ENCODE peak calls at places on chromosomes 2 and 18, in four cellular contexts. U is A549, D is K562, T is GM12878. K is an unnamed sample.
A peak's percentile ranks its signal among the peaks of the same experiment; 100 is the strongest.

GRCh38 chr2:191746306-191746705 is 68.4 kb downstream of the NABP1 start:
- DNase-seq in U (no peak), D (no peak), T (no peak), K (no peak)

GRCh38 chr2:105294844-105295481 is 34.6 kb downstream of the TGFBRAP1 start:
- DNase-seq in U (peak; percentile 58), D (peak; percentile 64), T (no peak), K (peak; percentile 68)

GRCh38 chr2:34979148-34979547 is 1376.4 kb upstream of the CRIM1 start:
- DNase-seq in U (no peak), D (no peak), T (no peak), K (no peak)

GRCh38 chr2:171841996-171842395 is 52.0 kb downstream of the SLC25A12 start:
- DNase-seq in U (no peak), D (no peak), T (no peak), K (no peak)

GRCh38 chr2:137380610-137381009 is 583.7 kb upstream of the HNMT start:
- DNase-seq in U (no peak), D (no peak), T (no peak), K (no peak)

GRCh38 chr18:10792181-10792580 is 266.4 kb downstream of the NAPG start:
- DNase-seq in U (no peak), D (no peak), T (no peak), K (peak; percentile 6)

GRCh38 chr2:67289921-67290371 is 107.2 kb upstream of the ETAA1 start:
- DNase-seq in U (no peak), D (no peak), T (no peak), K (peak; percentile 95)

GRCh38 chr18:60069145-60069544 is 169.3 kb downstream of the PMAIP1 start:
- DNase-seq in U (no peak), D (no peak), T (no peak), K (no peak)

GRCh38 chr2:158716921-158717320 is 78.2 kb upstream of the DAPL1 start:
- DNase-seq in U (no peak), D (no peak), T (no peak), K (no peak)

GRCh38 chr2:55511508-55512124 is 7.9 kb upstream of the CFAP36 start:
- DNase-seq in U (peak; percentile 48), D (peak; percentile 13), T (no peak), K (peak; percentile 50)

GRCh38 chr2:220107380-220107791 is 480.0 kb downstream of the SLC4A3 start:
- DNase-seq in U (no peak), D (peak; percentile 5), T (no peak), K (peak; percentile 21)

GRCh38 chr2:220103596-220103995 is 476.2 kb downstream of the SLC4A3 start:
- DNase-seq in U (no peak), D (no peak), T (no peak), K (no peak)

GRCh38 chr2:220104871-220105351 is 477.5 kb downstream of the SLC4A3 start:
- DNase-seq in U (peak; percentile 4), D (peak; percentile 12), T (no peak), K (peak; percentile 91)

GRCh38 chr2:220106065-220106464 is 478.6 kb downstream of the SLC4A3 start:
- DNase-seq in U (no peak), D (no peak), T (no peak), K (no peak)

DNA sequence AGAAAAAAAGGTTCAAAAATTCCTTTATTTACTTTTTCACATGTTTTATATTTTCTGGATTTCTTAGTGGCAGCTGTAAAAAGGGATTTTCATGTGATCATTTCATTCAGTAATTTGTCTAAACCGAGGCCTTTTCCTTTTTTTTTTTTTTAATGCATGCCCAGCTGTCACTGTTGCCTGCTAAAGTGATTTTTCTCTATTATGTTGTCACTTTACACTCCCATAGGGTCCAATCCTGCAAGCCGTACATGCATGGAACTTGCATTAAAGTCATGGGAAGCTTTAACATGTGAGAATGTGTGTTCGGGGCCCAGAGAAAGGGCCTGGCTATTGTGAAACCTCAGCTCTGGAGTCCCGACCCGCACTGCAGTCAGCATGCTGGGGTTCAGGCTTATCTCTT is 474.5 kb downstream of the SLC4A3 start:
- DNase-seq in U (no peak), D (no peak), T (no peak), K (no peak)
- TF ChIP-seq BHLHE40 in U (no peak), D (no peak), T (no peak), K (no peak)

GRCh38 chr2:238720232-238720672 is 127.6 kb upstream of the TWIST2 start:
- DNase-seq in U (peak; percentile 52), D (peak; percentile 63), T (no peak), K (peak; percentile 19)
- TF ChIP-seq CEBPB in U (no peak), D (no peak), T (no peak), K (no peak)

DNA sequence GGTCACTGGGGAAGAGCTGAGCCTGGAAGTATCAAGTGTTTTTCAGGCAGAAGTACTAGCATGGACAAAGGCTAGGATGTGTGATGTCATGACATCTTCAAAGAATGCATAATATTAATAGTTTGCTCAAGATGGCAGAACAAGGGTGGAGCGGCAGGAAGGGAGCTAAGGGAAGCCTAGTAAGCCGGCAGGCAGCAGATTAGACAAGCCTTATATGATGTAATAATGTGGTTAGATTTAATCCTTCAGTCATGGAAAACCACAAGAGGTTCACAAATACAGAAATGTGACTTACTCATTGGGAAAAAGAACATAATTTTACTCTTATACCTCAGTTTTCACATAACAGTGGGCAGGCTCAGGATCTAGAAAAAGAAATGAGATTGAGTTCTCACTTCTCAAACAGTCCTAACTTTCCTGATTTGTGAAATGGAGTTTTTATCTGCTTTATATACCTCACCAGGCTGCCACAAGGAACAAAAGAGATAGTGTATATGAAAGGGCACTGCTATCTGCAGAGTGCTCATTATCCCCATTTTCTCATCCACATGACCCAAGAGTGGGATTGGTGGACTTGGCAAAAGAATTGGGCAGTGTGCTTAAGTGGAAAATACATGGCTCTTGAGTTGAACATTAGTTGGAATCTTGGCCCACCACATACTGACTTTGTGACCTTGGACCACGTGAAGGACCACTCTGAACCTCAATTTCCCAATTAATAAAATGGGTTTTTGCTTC is 89.1 kb upstream of the LHCGR start:
- DNase-seq in U (no peak), D (no peak), T (no peak), K (peak; percentile 88)
- TF ChIP-seq ELK1 in U (no peak), D (no peak), T (no peak), K (no peak)

DNA sequence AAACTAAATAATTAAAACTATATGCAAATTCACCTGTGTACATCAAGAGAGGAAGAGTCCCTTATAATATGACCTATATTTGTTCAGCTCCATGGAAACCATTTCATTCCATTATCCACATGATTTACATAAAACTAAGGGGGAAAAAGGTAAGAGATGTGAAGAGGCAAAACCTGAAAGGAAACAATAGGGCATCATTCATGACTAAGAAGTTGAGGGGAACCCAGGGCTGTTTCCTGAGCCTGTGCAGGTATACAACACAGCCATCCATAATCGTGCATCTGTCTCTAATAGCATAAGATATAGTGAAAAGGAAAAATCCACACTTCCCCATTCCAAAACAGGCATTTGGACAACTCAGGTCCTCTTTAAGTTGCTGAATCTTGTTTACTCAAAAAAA is 151.3 kb downstream of the NR4A2 start:
- DNase-seq in U (no peak), D (no peak), T (no peak), K (no peak)
- TF ChIP-seq BHLHE40 in U (no peak), D (no peak), T (no peak), K (no peak)

GRCh38 chr2:54088191-54088634 is 27.2 kb upstream of the ACYP2 start:
- DNase-seq in U (no peak), D (no peak), T (no peak), K (peak; percentile 57)
- TF ChIP-seq CEBPB in U (no peak), D (no peak), T (no peak), K (no peak)

DNA sequence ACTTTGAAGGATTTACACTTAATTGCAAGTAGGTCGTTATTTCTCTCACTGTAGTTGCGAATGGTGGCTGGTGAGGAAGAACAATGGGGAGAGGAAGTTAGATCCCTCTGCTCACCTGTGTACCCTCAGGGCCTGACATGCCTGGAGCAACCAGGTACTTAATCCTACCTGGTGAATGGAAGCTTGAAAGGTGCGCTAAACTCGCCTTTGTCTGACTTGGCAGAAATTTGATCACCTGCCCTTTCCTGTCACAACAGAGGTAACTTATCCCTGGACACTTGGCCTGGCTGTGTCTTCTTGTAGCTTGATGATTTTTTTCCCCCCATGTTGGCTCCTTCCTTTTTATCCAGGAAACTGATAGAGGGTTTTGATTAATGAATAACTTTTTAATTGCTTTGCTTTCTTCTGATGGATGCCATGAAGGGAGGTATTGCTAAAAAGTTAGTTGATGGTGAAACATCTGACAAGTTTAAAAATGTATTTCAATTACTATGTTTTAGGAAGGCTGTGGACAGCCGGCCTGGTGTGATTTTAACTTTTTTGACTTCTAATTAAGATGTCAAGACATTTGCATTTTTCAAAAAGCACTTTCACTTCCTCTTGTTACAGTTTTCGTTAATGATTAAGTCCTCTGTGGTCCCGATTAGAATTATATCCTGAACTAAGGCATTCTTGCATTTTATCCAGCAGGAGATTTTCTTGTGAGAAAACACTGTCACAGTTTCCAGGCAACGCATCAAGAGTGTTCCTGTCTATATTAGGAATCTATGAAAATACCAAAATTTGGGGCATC is 9.2 kb downstream of the SGPP2 start:
- DNase-seq in U (no peak), D (no peak), T (no peak), K (no peak)
- TF ChIP-seq ELK1 in U (no peak), D (no peak), T (no peak), K (no peak)

GRCh38 chr2:121336528-121337294 is 51.7 kb upstream of the TFCP2L1 start:
- DNase-seq in U (no peak), D (no peak), T (no peak), K (no peak)

GRCh38 chr2:121333834-121334558 is 49.0 kb upstream of the TFCP2L1 start:
- DNase-seq in U (no peak), D (no peak), T (peak; percentile 3), K (no peak)

GRCh38 chr2:121333231-121333630 is 48.2 kb upstream of the TFCP2L1 start:
- DNase-seq in U (no peak), D (no peak), T (no peak), K (no peak)

GRCh38 chr2:121335294-121336290 is 50.6 kb upstream of the TFCP2L1 start:
- DNase-seq in U (no peak), D (peak; percentile 22), T (no peak), K (no peak)

DNA sequence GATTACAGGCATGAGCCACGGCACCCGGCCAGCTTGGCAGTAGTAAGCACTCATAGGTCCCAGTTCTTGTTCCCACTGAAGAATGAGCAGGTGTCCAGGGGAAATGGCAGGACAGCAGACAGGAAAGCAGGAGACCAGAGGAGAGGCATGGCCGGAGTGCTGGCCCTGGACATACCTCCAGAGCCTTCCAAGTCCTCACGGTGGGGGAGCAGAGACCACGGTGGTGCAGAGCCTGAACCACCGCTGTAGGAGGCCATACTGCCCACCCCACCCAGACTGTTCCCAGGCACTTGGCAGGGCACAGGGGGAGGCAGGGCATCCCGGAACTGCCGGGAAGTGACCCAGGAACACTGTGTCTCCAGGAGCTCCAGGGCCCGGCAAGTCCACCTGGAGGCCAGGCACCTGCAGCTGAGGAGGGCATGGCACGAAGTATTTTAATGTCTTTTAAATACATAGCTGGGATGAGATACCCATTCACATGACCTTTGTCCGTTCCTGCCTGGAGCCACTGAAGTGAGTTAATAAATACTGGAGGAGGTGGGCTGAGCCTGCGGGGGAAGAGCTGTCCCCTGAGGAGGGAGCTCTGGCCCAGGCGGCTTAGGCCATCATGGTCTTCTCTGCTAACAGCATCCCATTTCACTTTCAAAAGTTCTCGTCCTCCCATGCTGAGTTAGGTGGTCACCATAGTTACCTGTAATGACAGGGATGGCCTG is 49.7 kb upstream of the TFCP2L1 start:
- DNase-seq in U (no peak), D (no peak), T (no peak), K (no peak)
- TF ChIP-seq BHLHE40 in U (no peak), D (no peak), T (no peak), K (no peak)

GRCh38 chr2:1605102-1605501 is 139.2 kb downstream of the PXDN start:
- DNase-seq in U (no peak), D (no peak), T (no peak), K (peak; percentile 53)
- TF ChIP-seq CEBPB in U (no peak), D (no peak), T (no peak), K (no peak)

GRCh38 chr2:239163306-239164070 is 237.3 kb downstream of the HDAC4 start:
- DNase-seq in U (no peak), D (no peak), T (no peak), K (no peak)
- TF ChIP-seq ELK1 in U (no peak), D (no peak), T (no peak), K (no peak)